ENCODE peak calls at places on chromosomes 7 and 10, in four cellular contexts. One of them, this sample, is unnamed.

GRCh38 chr7:6442114-6442513 is 5.6 kb downstream of the DAGLB start:
- DNase-seq in CD4-positive, CD25-positive, alpha-beta regulatory T cell: no peak
- DNase-seq in stomach: no peak
- DNase-seq in Peyer's patch: no peak
- DNase-seq in this sample: no peak

GRCh38 chr7:105580022-105580740 is 1.1 kb downstream of the EFCAB10 start:
- DNase-seq in CD4-positive, CD25-positive, alpha-beta regulatory T cell: no peak
- DNase-seq in stomach: no peak
- DNase-seq in Peyer's patch: no peak
- DNase-seq in this sample: no peak

GRCh38 chr7:130902755-130903357 is 168.8 kb upstream of the KLF14 start:
- DNase-seq in CD4-positive, CD25-positive, alpha-beta regulatory T cell: no peak
- DNase-seq in stomach: no peak
- DNase-seq in Peyer's patch: no peak
- DNase-seq in this sample: no peak

GRCh38 chr10:88063861-88064521 is 200.6 kb downstream of the PTEN start:
- DNase-seq in CD4-positive, CD25-positive, alpha-beta regulatory T cell: no peak
- DNase-seq in stomach: no peak
- DNase-seq in Peyer's patch: no peak
- DNase-seq in this sample: no peak

GRCh38 chr7:96219382-96220130 is 102.3 kb downstream of the SLC25A13 start:
- DNase-seq in CD4-positive, CD25-positive, alpha-beta regulatory T cell: no peak
- DNase-seq in stomach: no peak
- DNase-seq in Peyer's patch: no peak
- DNase-seq in this sample: no peak

GRCh38 chr10:95363303-95363912 is 72.6 kb upstream of the PDLIM1 start:
- DNase-seq in CD4-positive, CD25-positive, alpha-beta regulatory T cell: peak
- DNase-seq in stomach: peak
- DNase-seq in Peyer's patch: peak
- DNase-seq in this sample: peak

GRCh38 chr10:84340187-84340586 is 11.8 kb downstream of the CCSER2 start:
- DNase-seq in CD4-positive, CD25-positive, alpha-beta regulatory T cell: no peak
- DNase-seq in stomach: no peak
- DNase-seq in Peyer's patch: no peak
- DNase-seq in this sample: no peak

GRCh38 chr7:23333671-23334246 is 34.6 kb downstream of the MALSU1 start:
- DNase-seq in CD4-positive, CD25-positive, alpha-beta regulatory T cell: no peak
- DNase-seq in stomach: no peak
- DNase-seq in Peyer's patch: no peak
- DNase-seq in this sample: no peak

GRCh38 chr10:44238212-44238611 is 146.7 kb downstream of the CXCL12 start:
- DNase-seq in CD4-positive, CD25-positive, alpha-beta regulatory T cell: no peak
- DNase-seq in stomach: no peak
- DNase-seq in Peyer's patch: no peak
- DNase-seq in this sample: no peak

GRCh38 chr7:54846272-54846671 is 87.3 kb upstream of the SEC61G start:
- DNase-seq in CD4-positive, CD25-positive, alpha-beta regulatory T cell: no peak
- DNase-seq in stomach: no peak
- DNase-seq in Peyer's patch: no peak
- DNase-seq in this sample: no peak

GRCh38 chr10:120436431-120437142 is 20.4 kb upstream of the PLPP4 start:
- DNase-seq in CD4-positive, CD25-positive, alpha-beta regulatory T cell: no peak
- DNase-seq in stomach: no peak
- DNase-seq in Peyer's patch: no peak
- DNase-seq in this sample: no peak

GRCh38 chr10:68938117-68938516 is 17.9 kb upstream of the DDX21 start:
- DNase-seq in CD4-positive, CD25-positive, alpha-beta regulatory T cell: no peak
- DNase-seq in stomach: peak
- DNase-seq in Peyer's patch: no peak
- DNase-seq in this sample: no peak

GRCh38 chr10:80159166-80159888 is 26.8 kb downstream of the PLAC9 start:
- DNase-seq in CD4-positive, CD25-positive, alpha-beta regulatory T cell: no peak
- DNase-seq in stomach: no peak
- DNase-seq in Peyer's patch: no peak
- DNase-seq in this sample: no peak

GRCh38 chr10:17835688-17836087 is 26.5 kb downstream of the MRC1 start:
- DNase-seq in CD4-positive, CD25-positive, alpha-beta regulatory T cell: no peak
- DNase-seq in stomach: no peak
- DNase-seq in Peyer's patch: no peak
- DNase-seq in this sample: no peak

GRCh38 chr10:29469481-29470354 is 165.1 kb downstream of the SVIL start:
- DNase-seq in CD4-positive, CD25-positive, alpha-beta regulatory T cell: no peak
- DNase-seq in stomach: no peak
- DNase-seq in Peyer's patch: no peak
- DNase-seq in this sample: no peak

GRCh38 chr10:132395704-132396494 is 1.1 kb upstream of the PWWP2B start:
- DNase-seq in CD4-positive, CD25-positive, alpha-beta regulatory T cell: no peak
- DNase-seq in stomach: peak
- DNase-seq in Peyer's patch: peak
- DNase-seq in this sample: no peak

GRCh38 chr7:1537631-1538412 is 7.3 kb downstream of the MAFK start:
- DNase-seq in CD4-positive, CD25-positive, alpha-beta regulatory T cell: no peak
- DNase-seq in stomach: peak
- DNase-seq in Peyer's patch: peak
- DNase-seq in this sample: peak

GRCh38 chr7:116315293-116315692 is 105.0 kb downstream of the TES start:
- DNase-seq in CD4-positive, CD25-positive, alpha-beta regulatory T cell: no peak
- DNase-seq in stomach: no peak
- DNase-seq in Peyer's patch: no peak
- DNase-seq in this sample: peak

GRCh38 chr7:43198599-43199090 is 86.2 kb downstream of the HECW1 start:
- DNase-seq in CD4-positive, CD25-positive, alpha-beta regulatory T cell: no peak
- DNase-seq in stomach: no peak
- DNase-seq in Peyer's patch: no peak
- DNase-seq in this sample: no peak

GRCh38 chr7:80614911-80615310 is 23.5 kb upstream of the CD36 start:
- DNase-seq in CD4-positive, CD25-positive, alpha-beta regulatory T cell: no peak
- DNase-seq in stomach: no peak
- DNase-seq in Peyer's patch: no peak
- DNase-seq in this sample: no peak

GRCh38 chr7:112036071-112036470 is 170.1 kb downstream of the DOCK4 start:
- DNase-seq in CD4-positive, CD25-positive, alpha-beta regulatory T cell: no peak
- DNase-seq in stomach: no peak
- DNase-seq in Peyer's patch: no peak
- DNase-seq in this sample: no peak

GRCh38 chr7:50502001-50502684 is 52.0 kb upstream of the FIGNL1 start:
- DNase-seq in CD4-positive, CD25-positive, alpha-beta regulatory T cell: no peak
- DNase-seq in stomach: no peak
- DNase-seq in Peyer's patch: peak
- DNase-seq in this sample: no peak

GRCh38 chr7:121504478-121504877 is 108.4 kb upstream of the FAM3C start:
- DNase-seq in CD4-positive, CD25-positive, alpha-beta regulatory T cell: no peak
- DNase-seq in stomach: no peak
- DNase-seq in Peyer's patch: no peak
- DNase-seq in this sample: no peak

DNA sequence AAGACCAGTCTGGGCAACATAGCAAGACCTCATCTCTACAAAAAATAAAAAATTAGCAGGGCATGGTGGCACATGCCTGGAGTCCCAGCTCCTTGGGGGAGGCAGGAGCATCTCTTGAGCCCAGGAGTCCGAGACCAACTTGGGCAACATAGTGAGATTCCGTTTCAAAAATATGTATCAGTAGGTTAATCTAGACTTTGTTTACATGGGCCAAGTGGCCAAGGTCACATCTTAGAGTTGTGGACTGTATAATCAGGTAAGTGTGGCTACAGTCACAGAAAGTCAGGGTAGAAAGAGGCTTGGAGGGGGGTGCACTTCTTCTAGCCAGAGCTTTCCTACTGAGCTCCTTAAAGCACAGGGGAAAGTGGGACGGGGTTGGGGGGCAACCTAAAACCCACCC is 174.4 kb downstream of the CUX1 start:
- DNase-seq in CD4-positive, CD25-positive, alpha-beta regulatory T cell: no peak
- DNase-seq in stomach: no peak
- DNase-seq in Peyer's patch: no peak
- DNase-seq in this sample: no peak
- H3K4me3 ChIP-seq in CD4-positive, CD25-positive, alpha-beta regulatory T cell: no peak
- H3K4me3 ChIP-seq in stomach: no peak
- H3K4me3 ChIP-seq in Peyer's patch: no peak
- H3K4me3 ChIP-seq in this sample: no peak

GRCh38 chr10:102649770-102650654 is 5.7 kb downstream of the TRIM8 start:
- DNase-seq in CD4-positive, CD25-positive, alpha-beta regulatory T cell: no peak
- DNase-seq in stomach: no peak
- DNase-seq in Peyer's patch: no peak
- DNase-seq in this sample: no peak
- H3K4me3 ChIP-seq in CD4-positive, CD25-positive, alpha-beta regulatory T cell: no peak
- H3K4me3 ChIP-seq in stomach: peak
- H3K4me3 ChIP-seq in Peyer's patch: no peak
- H3K4me3 ChIP-seq in this sample: peak

GRCh38 chr7:129843365-129843898 is 109.3 kb downstream of the UBE2H start:
- DNase-seq in CD4-positive, CD25-positive, alpha-beta regulatory T cell: no peak
- DNase-seq in stomach: no peak
- DNase-seq in Peyer's patch: no peak
- DNase-seq in this sample: no peak

GRCh38 chr7:129848436-129848835 is 104.3 kb downstream of the UBE2H start:
- DNase-seq in CD4-positive, CD25-positive, alpha-beta regulatory T cell: no peak
- DNase-seq in stomach: no peak
- DNase-seq in Peyer's patch: no peak
- DNase-seq in this sample: no peak

GRCh38 chr7:129845972-129846327 is 106.8 kb downstream of the UBE2H start:
- DNase-seq in CD4-positive, CD25-positive, alpha-beta regulatory T cell: no peak
- DNase-seq in stomach: no peak
- DNase-seq in Peyer's patch: no peak
- DNase-seq in this sample: no peak

GRCh38 chr7:129843982-129844840 is 108.5 kb downstream of the UBE2H start:
- DNase-seq in CD4-positive, CD25-positive, alpha-beta regulatory T cell: no peak
- DNase-seq in stomach: no peak
- DNase-seq in Peyer's patch: no peak
- DNase-seq in this sample: no peak

GRCh38 chr7:129845178-129845971 is 107.4 kb downstream of the UBE2H start:
- DNase-seq in CD4-positive, CD25-positive, alpha-beta regulatory T cell: no peak
- DNase-seq in stomach: no peak
- DNase-seq in Peyer's patch: no peak
- DNase-seq in this sample: no peak
- H3K4me3 ChIP-seq in CD4-positive, CD25-positive, alpha-beta regulatory T cell: no peak
- H3K4me3 ChIP-seq in stomach: no peak
- H3K4me3 ChIP-seq in Peyer's patch: no peak
- H3K4me3 ChIP-seq in this sample: no peak

GRCh38 chr10:34730726-34731125 is 84.4 kb downstream of the PARD3 start:
- DNase-seq in CD4-positive, CD25-positive, alpha-beta regulatory T cell: no peak
- DNase-seq in stomach: no peak
- DNase-seq in Peyer's patch: no peak
- DNase-seq in this sample: no peak

GRCh38 chr10:34732926-34733325 is 82.2 kb downstream of the PARD3 start:
- DNase-seq in CD4-positive, CD25-positive, alpha-beta regulatory T cell: no peak
- DNase-seq in stomach: no peak
- DNase-seq in Peyer's patch: no peak
- DNase-seq in this sample: no peak

GRCh38 chr10:34729619-34730018 is 85.5 kb downstream of the PARD3 start:
- DNase-seq in CD4-positive, CD25-positive, alpha-beta regulatory T cell: no peak
- DNase-seq in stomach: no peak
- DNase-seq in Peyer's patch: no peak
- DNase-seq in this sample: no peak

GRCh38 chr10:34731213-34731612 is 83.9 kb downstream of the PARD3 start:
- DNase-seq in CD4-positive, CD25-positive, alpha-beta regulatory T cell: no peak
- DNase-seq in stomach: no peak
- DNase-seq in Peyer's patch: no peak
- DNase-seq in this sample: no peak

DNA sequence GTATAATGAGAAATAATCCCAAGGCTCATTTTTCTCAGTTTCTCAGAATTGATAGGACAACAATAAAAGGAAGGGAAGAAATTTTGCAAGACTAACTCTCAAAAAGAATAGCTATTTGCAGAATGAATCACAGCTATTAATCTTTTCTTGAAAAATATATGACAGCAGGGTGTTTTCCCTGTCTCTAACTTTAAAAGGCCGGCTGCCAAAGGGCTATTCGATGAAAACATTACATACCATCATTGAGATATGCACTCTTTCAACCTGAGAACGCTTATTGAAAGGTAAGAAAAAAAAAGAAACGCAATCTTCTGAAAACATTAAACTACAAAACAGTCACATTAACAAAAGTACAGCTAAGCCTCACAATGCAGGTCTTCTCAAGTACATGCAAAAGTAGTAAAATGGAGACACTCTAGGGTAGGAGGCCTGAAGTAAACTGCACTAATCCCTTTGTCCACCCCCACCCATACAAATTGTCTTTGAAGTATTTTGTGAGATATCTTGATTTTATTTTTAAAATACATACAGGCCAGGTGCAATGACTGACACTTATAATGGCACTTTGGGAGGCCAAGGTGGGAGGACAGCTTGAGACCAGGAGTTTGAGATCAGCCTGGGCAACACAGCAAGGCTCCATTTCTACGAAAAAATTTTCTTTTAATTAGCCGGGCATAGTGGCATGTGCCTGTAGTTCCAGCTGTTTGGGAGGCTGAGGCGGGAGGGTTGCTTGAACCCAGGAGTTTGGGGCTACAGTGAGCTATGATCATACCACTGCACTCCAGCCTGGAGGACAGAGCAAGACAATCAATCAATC is 83.0 kb downstream of the PARD3 start:
- DNase-seq in CD4-positive, CD25-positive, alpha-beta regulatory T cell: no peak
- DNase-seq in stomach: no peak
- DNase-seq in Peyer's patch: no peak
- DNase-seq in this sample: no peak
- H3K4me3 ChIP-seq in CD4-positive, CD25-positive, alpha-beta regulatory T cell: no peak
- H3K4me3 ChIP-seq in stomach: no peak
- H3K4me3 ChIP-seq in Peyer's patch: no peak
- H3K4me3 ChIP-seq in this sample: no peak

GRCh38 chr7:87173456-87173855 is 21.2 kb downstream of the DMTF1 start:
- DNase-seq in CD4-positive, CD25-positive, alpha-beta regulatory T cell: no peak
- DNase-seq in stomach: no peak
- DNase-seq in Peyer's patch: no peak
- DNase-seq in this sample: no peak

GRCh38 chr7:87171282-87171934 is 19.2 kb downstream of the DMTF1 start:
- DNase-seq in CD4-positive, CD25-positive, alpha-beta regulatory T cell: no peak
- DNase-seq in stomach: no peak
- DNase-seq in Peyer's patch: no peak
- DNase-seq in this sample: no peak

GRCh38 chr7:87170828-87171227 is 18.6 kb downstream of the DMTF1 start:
- DNase-seq in CD4-positive, CD25-positive, alpha-beta regulatory T cell: no peak
- DNase-seq in stomach: no peak
- DNase-seq in Peyer's patch: no peak
- DNase-seq in this sample: no peak
- H3K4me3 ChIP-seq in CD4-positive, CD25-positive, alpha-beta regulatory T cell: no peak
- H3K4me3 ChIP-seq in stomach: no peak
- H3K4me3 ChIP-seq in Peyer's patch: no peak
- H3K4me3 ChIP-seq in this sample: no peak